ENCODE peak calls at places on chromosome 22, in four cellular contexts. N, E, X and F are unnamed samples.
A peak's percentile ranks its signal among the peaks of the same experiment; 100 is the strongest.

GRCh38 chr22:20259336-20259705 is 8.8 kb downstream of the RTN4R start:
- DNase-seq in N (no peak), E (peak; percentile 66), X (no peak), F (no peak)

GRCh38 chr22:26170795-26171194 is 1.5 kb downstream of the SEZ6L start:
- DNase-seq in N (no peak), E (peak; percentile 67), X (no peak), F (no peak)

GRCh38 chr22:30753701-30754100 is 59.0 kb downstream of the OSBP2 start:
- DNase-seq in N (no peak), E (no peak), X (no peak), F (no peak)

GRCh38 chr22:29156507-29156906 is 49.2 kb upstream of the EMID1 start:
- DNase-seq in N (no peak), E (no peak), X (no peak), F (no peak)

GRCh38 chr22:35329114-35329847 is 29.6 kb downstream of the TOM1 start:
- DNase-seq in N (no peak), E (no peak), X (no peak), F (peak; percentile 27)

GRCh38 chr22:32764330-32765116 is 37.0 kb upstream of the TIMP3 start:
- DNase-seq in N (no peak), E (no peak), X (no peak), F (no peak)

GRCh38 chr22:29531419-29531818 is 22.1 kb downstream of the THOC5 start:
- DNase-seq in N (no peak), E (no peak), X (no peak), F (no peak)

GRCh38 chr22:35065796-35066218 is at the start of gene ISX:
- DNase-seq in N (no peak), E (peak; percentile 13), X (no peak), F (no peak)

GRCh38 chr22:34055525-34056200 is 135.4 kb upstream of the LARGE1 start:
- DNase-seq in N (no peak), E (peak; percentile 48), X (no peak), F (no peak)

GRCh38 chr22:43343262-43343988 is at the start of gene SCUBE1:
- DNase-seq in N (peak; percentile 81), E (peak; percentile 92), X (no peak), F (peak; percentile 43)

GRCh38 chr22:30325065-30325720 is 1.5 kb downstream of the TBC1D10A start:
- DNase-seq in N (no peak), E (peak; percentile 38), X (no peak), F (no peak)

GRCh38 chr22:44734801-44735517 is 17.4 kb upstream of the ARHGAP8 start:
- DNase-seq in N (no peak), E (no peak), X (no peak), F (no peak)

GRCh38 chr22:31329029-31329428 is 17.1 kb downstream of the PATZ1 start:
- DNase-seq in N (no peak), E (no peak), X (no peak), F (no peak)

GRCh38 chr22:42591987-42592386 is 22.7 kb downstream of the POLDIP3 start:
- DNase-seq in N (no peak), E (no peak), X (no peak), F (no peak)

GRCh38 chr22:43592470-43592869 is 180.7 kb downstream of the MPPED1 start:
- DNase-seq in N (no peak), E (no peak), X (no peak), F (no peak)

GRCh38 chr22:20514658-20515406 is 7.4 kb downstream of the MED15 start:
- DNase-seq in N (no peak), E (no peak), X (no peak), F (no peak)

GRCh38 chr22:29012923-29013322 is 48.7 kb downstream of the C22orf31 start:
- DNase-seq in N (no peak), E (no peak), X (no peak), F (no peak)

GRCh38 chr22:25478573-25478972 is 85.9 kb upstream of the GRK3 start:
- DNase-seq in N (no peak), E (no peak), X (no peak), F (no peak)

GRCh38 chr22:29112680-29113079 is 39.8 kb downstream of the KREMEN1 start:
- DNase-seq in N (no peak), E (no peak), X (no peak), F (no peak)

GRCh38 chr22:18048441-18048898 is 24.1 kb upstream of the MICAL3 start:
- DNase-seq in N (no peak), E (peak; percentile 39), X (no peak), F (no peak)

GRCh38 chr22:48323746-48324145 is 1503.9 kb downstream of the BRD1 start:
- DNase-seq in N (no peak), E (no peak), X (no peak), F (no peak)

GRCh38 chr22:25027552-25027951 is 75.0 kb downstream of the KIAA1671 start:
- DNase-seq in N (no peak), E (no peak), X (no peak), F (no peak)

GRCh38 chr22:31211862-31212730 is at the start of gene LIMK2:
- DNase-seq in N (peak; percentile 93), E (peak; percentile 94), X (peak; percentile 60), F (peak; percentile 87)

GRCh38 chr22:44455151-44455962 is 42.7 kb downstream of the RTL6 start:
- DNase-seq in N (no peak), E (no peak), X (no peak), F (no peak)

GRCh38 chr22:35972559-35972958 is 56.1 kb downstream of the RBFOX2 start:
- DNase-seq in N (no peak), E (no peak), X (no peak), F (no peak)

GRCh38 chr22:31344369-31345330 is 1.5 kb downstream of the PATZ1 start:
- DNase-seq in N (no peak), E (no peak), X (no peak), F (peak; percentile 54)

GRCh38 chr22:30280495-30280894 is 8.8 kb downstream of the CASTOR1 start:
- DNase-seq in N (no peak), E (no peak), X (no peak), F (no peak)

GRCh38 chr22:28442951-28443876 is 236.4 kb downstream of the TTC28 start:
- DNase-seq in N (no peak), E (peak; percentile 5), X (no peak), F (no peak)

GRCh38 chr22:27206747-27207133 is 549.4 kb downstream of the MIAT start:
- DNase-seq in N (no peak), E (no peak), X (no peak), F (no peak)

GRCh38 chr22:27876684-27877083 is 42.4 kb downstream of the PITPNB start:
- DNase-seq in N (no peak), E (no peak), X (no peak), F (no peak)

GRCh38 chr22:17266261-17266971 is 47.2 kb upstream of the ADA2 start:
- DNase-seq in N (no peak), E (no peak), X (no peak), F (no peak)

GRCh38 chr22:42544686-42545085 is 9.1 kb upstream of the SERHL2 start:
- DNase-seq in N (no peak), E (no peak), X (no peak), F (no peak)

GRCh38 chr22:49492756-49493251 is 334.9 kb downstream of the BRD1 start:
- DNase-seq in N (no peak), E (no peak), X (no peak), F (no peak)

GRCh38 chr22:36397081-36397766 is 9.5 kb upstream of the MYH9 start:
- DNase-seq in N (no peak), E (no peak), X (no peak), F (no peak)

GRCh38 chr22:17159504-17159951 is 451 bp upstream of the HDHD5 start:
- DNase-seq in N (peak; percentile 39), E (no peak), X (no peak), F (no peak)

GRCh38 chr22:30115705-30116104 is 35.4 kb downstream of the HORMAD2 start:
- DNase-seq in N (no peak), E (no peak), X (no peak), F (no peak)

DNA sequence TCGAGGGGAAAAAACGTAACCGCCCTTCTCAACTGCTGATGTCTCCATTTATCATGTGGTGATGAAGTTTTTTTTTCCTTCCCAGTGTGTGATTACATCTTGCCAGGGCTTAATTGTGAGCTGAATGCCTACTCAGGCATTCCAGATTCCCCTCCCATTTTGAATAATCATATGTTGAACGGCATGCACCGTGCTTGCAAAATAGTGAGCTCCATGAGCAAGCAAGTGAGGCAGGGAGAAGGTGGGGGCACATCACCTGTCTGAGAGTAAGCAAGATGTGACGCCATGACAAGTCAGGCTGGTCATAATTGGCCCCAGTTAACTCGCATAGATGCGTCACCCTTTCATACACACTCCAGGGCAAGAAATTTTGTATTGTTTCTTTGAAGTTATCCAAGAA is 2.7 kb upstream of the TOB2 start:
- DNase-seq in N (no peak), E (no peak), X (no peak), F (peak; percentile 30)
- TF ChIP-seq SPI1 in N (no peak), E (no peak), X (no peak), F (no peak)

GRCh38 chr22:46045459-46046298 is 68.7 kb upstream of the WNT7B start:
- DNase-seq in N (no peak), E (no peak), X (no peak), F (no peak)

GRCh38 chr22:46042786-46043185 is 65.8 kb upstream of the WNT7B start:
- DNase-seq in N (no peak), E (no peak), X (no peak), F (no peak)

GRCh38 chr22:46044718-46045458 is 67.9 kb upstream of the WNT7B start:
- DNase-seq in N (no peak), E (no peak), X (no peak), F (no peak)

GRCh38 chr22:46043339-46043738 is 66.4 kb upstream of the WNT7B start:
- DNase-seq in N (no peak), E (no peak), X (no peak), F (no peak)

GRCh38 chr22:46043816-46044717 is 67.1 kb upstream of the WNT7B start:
- DNase-seq in N (no peak), E (no peak), X (no peak), F (no peak)
- TF ChIP-seq SPI1 in N (no peak), E (no peak), X (no peak), F (no peak)

DNA sequence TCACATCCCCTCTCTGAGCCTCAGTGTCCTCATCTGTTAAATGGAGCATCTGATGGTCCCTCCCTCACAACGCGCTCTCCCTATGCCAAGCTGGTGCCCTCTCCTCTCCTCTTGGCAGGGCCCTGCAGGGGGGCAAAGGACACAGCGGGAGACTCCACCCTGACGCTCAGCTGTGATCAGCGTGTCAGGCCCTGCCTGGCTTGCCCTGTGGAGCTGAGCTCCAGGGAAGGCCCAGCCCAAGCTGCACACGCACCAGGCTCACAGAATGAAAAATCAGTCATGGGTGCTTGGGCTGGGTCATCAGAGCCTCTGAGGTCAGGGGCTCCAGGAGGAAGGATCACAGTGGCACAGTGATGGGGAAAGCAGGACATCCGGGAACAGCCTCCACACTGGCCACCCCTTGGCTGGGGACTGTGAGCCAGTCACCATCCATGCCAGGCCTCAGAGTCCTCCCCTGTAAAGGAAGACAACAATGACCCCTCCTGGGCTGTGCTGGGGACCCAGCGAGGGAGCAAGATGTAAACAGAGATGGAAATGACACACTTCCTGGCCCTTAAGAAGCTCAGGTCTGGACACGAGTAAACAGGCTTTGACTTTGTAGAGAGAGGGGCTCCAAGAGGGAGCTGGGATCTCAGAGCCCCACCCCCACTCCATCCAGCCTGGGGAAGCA is 36.6 kb downstream of the RPL3 start:
- DNase-seq in N (no peak), E (no peak), X (no peak), F (no peak)
- TF ChIP-seq SPI1 in N (no peak), E (no peak), X (no peak), F (no peak)

DNA sequence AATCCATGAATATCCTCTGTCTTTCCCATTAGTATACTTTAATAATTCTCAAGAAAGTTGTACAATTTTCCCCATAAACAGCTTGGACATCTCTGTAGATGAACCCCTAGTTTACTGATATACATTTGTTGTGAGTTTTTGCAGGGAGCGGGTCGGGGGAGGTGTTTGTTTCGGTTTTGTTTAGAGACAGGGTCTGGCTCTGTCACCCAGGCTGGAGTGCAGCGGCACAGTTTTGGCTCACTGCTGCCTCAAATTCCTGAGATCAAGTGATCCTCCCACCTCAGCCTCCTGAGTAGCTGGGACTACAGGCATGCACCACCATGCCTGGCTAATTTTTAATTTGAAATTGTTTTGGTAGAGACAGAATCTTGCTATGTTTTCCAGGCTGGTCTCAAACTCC is 57.6 kb downstream of the IGLL5 start:
- DNase-seq in N (no peak), E (no peak), X (no peak), F (no peak)
- TF ChIP-seq SPI1 in N (no peak), E (no peak), X (no peak), F (no peak)